ENCODE peak calls at places on chromosomes 16 and 17, in four cellular contexts. One of them, this sample, is unnamed. For H3K27me3, the result is how much of the 10 kb centered on the place peaks cover.

GRCh38 chr16:88938119-88938932 is 38.7 kb downstream of the CBFA2T3 start:
- DNase-seq in transverse colon: no peak
- DNase-seq in SK-N-SH: no peak
- DNase-seq in ovary: no peak
- DNase-seq in this sample: no peak

GRCh38 chr17:67830440-67830839 is 5.1 kb downstream of the BPTF start:
- DNase-seq in transverse colon: no peak
- DNase-seq in SK-N-SH: peak
- DNase-seq in ovary: no peak
- DNase-seq in this sample: peak

GRCh38 chr17:16919663-16920627 is 52.0 kb downstream of the TNFRSF13B start:
- DNase-seq in transverse colon: peak
- DNase-seq in ovary: no peak
- DNase-seq in SK-N-SH: no peak
- DNase-seq in this sample: no peak

GRCh38 chr17:50274142-50274944 is at the start of gene TMEM92:
- DNase-seq in ovary: no peak
- DNase-seq in SK-N-SH: peak
- DNase-seq in transverse colon: peak
- DNase-seq in this sample: no peak

GRCh38 chr17:41439375-41439774 is 1.4 kb downstream of the KRT38 start:
- DNase-seq in transverse colon: no peak
- DNase-seq in SK-N-SH: no peak
- DNase-seq in ovary: no peak
- DNase-seq in this sample: no peak

GRCh38 chr17:32962320-32962707 is 29.3 kb upstream of the SPACA3 start:
- DNase-seq in ovary: no peak
- DNase-seq in transverse colon: no peak
- DNase-seq in SK-N-SH: no peak
- DNase-seq in this sample: no peak

GRCh38 chr16:28984619-28985135 is at the start of gene LAT:
- DNase-seq in transverse colon: peak
- DNase-seq in ovary: no peak
- DNase-seq in SK-N-SH: no peak
- DNase-seq in this sample: no peak

GRCh38 chr17:43637563-43638323 is 24.0 kb downstream of the MEOX1 start:
- DNase-seq in ovary: no peak
- DNase-seq in SK-N-SH: no peak
- DNase-seq in transverse colon: no peak
- DNase-seq in this sample: no peak

GRCh38 chr17:38466346-38467315 is 38.4 kb downstream of the ARHGAP23 start:
- DNase-seq in SK-N-SH: no peak
- DNase-seq in ovary: peak
- DNase-seq in transverse colon: no peak
- DNase-seq in this sample: no peak

GRCh38 chr16:88922114-88922825 is 54.7 kb downstream of the CBFA2T3 start:
- DNase-seq in SK-N-SH: no peak
- DNase-seq in transverse colon: peak
- DNase-seq in ovary: no peak
- DNase-seq in this sample: peak

GRCh38 chr17:3838206-3838605 is 7.8 kb downstream of the NCBP3 start:
- DNase-seq in SK-N-SH: no peak
- DNase-seq in transverse colon: peak
- DNase-seq in ovary: no peak
- DNase-seq in this sample: no peak

GRCh38 chr17:35214192-35214591 is 20.0 kb upstream of the SLC35G3 start:
- DNase-seq in ovary: no peak
- DNase-seq in transverse colon: no peak
- DNase-seq in SK-N-SH: no peak
- DNase-seq in this sample: no peak

GRCh38 chr17:45338023-45338781 is 21.4 kb upstream of the MAP3K14 start:
- DNase-seq in SK-N-SH: peak
- DNase-seq in ovary: no peak
- DNase-seq in transverse colon: peak
- DNase-seq in this sample: no peak

GRCh38 chr17:60154616-60155426 is 5.0 kb downstream of the CA4 start:
- DNase-seq in ovary: no peak
- DNase-seq in transverse colon: no peak
- DNase-seq in SK-N-SH: peak
- DNase-seq in this sample: no peak

GRCh38 chr17:77497578-77497934 is 356.8 kb downstream of the SEC14L1 start:
- DNase-seq in transverse colon: peak
- DNase-seq in SK-N-SH: peak
- DNase-seq in ovary: no peak
- DNase-seq in this sample: no peak

GRCh38 chr17:72697602-72698146 is 394.8 kb downstream of the SLC39A11 start:
- DNase-seq in SK-N-SH: peak
- DNase-seq in ovary: no peak
- DNase-seq in transverse colon: no peak
- DNase-seq in this sample: no peak

GRCh38 chr17:43521389-43521788 is 24.8 kb downstream of the ETV4 start:
- DNase-seq in transverse colon: no peak
- DNase-seq in ovary: no peak
- DNase-seq in SK-N-SH: no peak
- DNase-seq in this sample: no peak

GRCh38 chr17:78242024-78242742 is 10.8 kb downstream of the TMEM235 start:
- DNase-seq in SK-N-SH: no peak
- DNase-seq in transverse colon: no peak
- DNase-seq in ovary: no peak
- DNase-seq in this sample: no peak

GRCh38 chr17:61221597-61222471 is 177.8 kb upstream of the TBX2 start:
- DNase-seq in ovary: no peak
- DNase-seq in transverse colon: no peak
- DNase-seq in SK-N-SH: no peak
- DNase-seq in this sample: no peak

GRCh38 chr17:17792551-17793377 is 44.0 kb downstream of the SREBF1 start:
- DNase-seq in ovary: peak
- DNase-seq in transverse colon: no peak
- DNase-seq in SK-N-SH: peak
- DNase-seq in this sample: no peak

DNA sequence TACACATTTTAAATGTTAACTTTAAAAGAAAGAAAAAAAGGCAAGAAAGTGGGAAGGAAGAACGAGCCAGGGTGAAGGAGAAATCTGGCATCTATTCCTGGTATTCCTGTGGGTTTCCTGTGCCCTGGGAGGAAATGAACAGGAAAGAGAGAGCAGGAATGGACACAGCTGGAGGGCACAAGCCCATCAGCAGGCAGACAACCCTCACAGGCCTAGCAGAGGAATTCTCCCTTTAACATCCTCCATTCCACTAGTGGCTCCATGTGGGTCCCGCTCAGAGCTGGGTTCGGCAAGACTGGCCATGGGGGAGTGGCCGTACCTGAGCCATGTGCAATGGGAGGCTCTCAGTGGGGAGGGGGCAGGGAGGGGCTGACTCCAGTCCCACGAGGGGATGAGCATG is 30.4 kb downstream of the TK2 start:
- DNase-seq in SK-N-SH: no peak
- DNase-seq in transverse colon: no peak
- DNase-seq in ovary: no peak
- DNase-seq in this sample: no peak
- H3K27ac ChIP-seq in SK-N-SH: no peak
- H3K27ac ChIP-seq in transverse colon: peak
- H3K27ac ChIP-seq in ovary: no peak
- H3K27ac ChIP-seq in this sample: peak

GRCh38 chr16:86077243-86077940 is 178.4 kb downstream of the IRF8 start:
- DNase-seq in ovary: no peak
- DNase-seq in transverse colon: no peak
- DNase-seq in SK-N-SH: no peak
- DNase-seq in this sample: no peak

GRCh38 chr16:86076606-86077005 is 177.6 kb downstream of the IRF8 start:
- DNase-seq in SK-N-SH: no peak
- DNase-seq in transverse colon: no peak
- DNase-seq in ovary: no peak
- DNase-seq in this sample: no peak

GRCh38 chr16:86079185-86079885 is 180.4 kb downstream of the IRF8 start:
- DNase-seq in transverse colon: no peak
- DNase-seq in ovary: no peak
- DNase-seq in SK-N-SH: no peak
- DNase-seq in this sample: no peak

GRCh38 chr16:86080131-86080875 is 181.3 kb downstream of the IRF8 start:
- DNase-seq in SK-N-SH: no peak
- DNase-seq in transverse colon: no peak
- DNase-seq in ovary: no peak
- DNase-seq in this sample: no peak

GRCh38 chr16:86078121-86078600 is 179.2 kb downstream of the IRF8 start:
- DNase-seq in transverse colon: peak
- DNase-seq in ovary: no peak
- DNase-seq in SK-N-SH: no peak
- DNase-seq in this sample: no peak
- TF ChIP-seq EP300 in transverse colon: peak
- TF ChIP-seq EP300 in ovary: no peak
- TF ChIP-seq EP300 in SK-N-SH: no peak
- TF ChIP-seq EP300 in this sample: no peak

GRCh38 chr17:81837641-81838040 is 2.8 kb upstream of the PPP1R27 start:
- DNase-seq in ovary: no peak
- DNase-seq in SK-N-SH: no peak
- DNase-seq in transverse colon: no peak
- DNase-seq in this sample: no peak
- H3K27me3 ChIP-seq in ovary: under half
- H3K27me3 ChIP-seq in SK-N-SH: under half
- H3K27me3 ChIP-seq in transverse colon: under half
- H3K27me3 ChIP-seq in this sample: under half

GRCh38 chr16:48603647-48604376 is 6.2 kb downstream of the N4BP1 start:
- DNase-seq in ovary: no peak
- DNase-seq in transverse colon: peak
- DNase-seq in SK-N-SH: no peak
- DNase-seq in this sample: no peak

GRCh38 chr16:48608452-48608851 is 1.5 kb downstream of the N4BP1 start:
- DNase-seq in ovary: no peak
- DNase-seq in transverse colon: no peak
- DNase-seq in SK-N-SH: no peak
- DNase-seq in this sample: no peak

GRCh38 chr16:48602357-48603014 is 7.5 kb downstream of the N4BP1 start:
- DNase-seq in transverse colon: no peak
- DNase-seq in ovary: no peak
- DNase-seq in SK-N-SH: no peak
- DNase-seq in this sample: no peak

GRCh38 chr16:48607056-48607825 is 2.7 kb downstream of the N4BP1 start:
- DNase-seq in SK-N-SH: no peak
- DNase-seq in transverse colon: peak
- DNase-seq in ovary: no peak
- DNase-seq in this sample: no peak

DNA sequence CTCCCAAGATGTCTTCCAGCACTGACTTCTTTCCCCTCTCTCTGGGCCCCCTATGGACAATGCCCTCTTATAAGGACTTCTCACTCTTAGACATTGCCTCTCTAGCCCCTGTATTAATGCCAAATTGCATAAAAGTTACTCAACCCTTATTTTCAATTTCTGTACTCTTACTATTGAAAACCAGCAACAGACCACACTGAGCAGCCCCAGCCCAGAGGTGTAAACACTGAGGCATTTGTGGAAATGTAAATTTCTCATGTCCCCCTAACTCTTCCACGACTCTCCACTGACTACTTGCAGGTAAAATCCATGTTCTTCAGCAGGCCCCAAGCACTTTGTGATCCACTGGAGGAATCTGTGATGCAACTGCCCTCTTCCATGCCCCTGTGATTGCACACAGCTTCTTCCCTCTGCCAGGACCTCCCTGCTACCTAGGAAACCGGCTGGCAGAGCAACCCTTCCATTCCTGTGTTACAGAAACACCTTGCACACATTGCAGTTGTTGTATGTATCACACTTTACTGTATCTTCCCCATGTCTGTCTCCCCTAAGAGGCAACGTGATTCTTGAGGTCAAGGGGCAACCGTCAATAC is 4.4 kb downstream of the N4BP1 start:
- DNase-seq in transverse colon: no peak
- DNase-seq in SK-N-SH: no peak
- DNase-seq in ovary: no peak
- DNase-seq in this sample: no peak
- H3K27ac ChIP-seq in transverse colon: no peak
- H3K27ac ChIP-seq in SK-N-SH: no peak
- H3K27ac ChIP-seq in ovary: no peak
- H3K27ac ChIP-seq in this sample: no peak

GRCh38 chr17:81538651-81539570 is 10.7 kb downstream of the FSCN2 start:
- DNase-seq in transverse colon: no peak
- DNase-seq in SK-N-SH: no peak
- DNase-seq in ovary: no peak
- DNase-seq in this sample: no peak

GRCh38 chr17:81541123-81541522 is 11.0 kb downstream of the FAAP100 start:
- DNase-seq in transverse colon: no peak
- DNase-seq in SK-N-SH: no peak
- DNase-seq in ovary: no peak
- DNase-seq in this sample: no peak

GRCh38 chr17:81539571-81539900 is 11.4 kb downstream of the FSCN2 start:
- DNase-seq in transverse colon: no peak
- DNase-seq in SK-N-SH: no peak
- DNase-seq in ovary: no peak
- DNase-seq in this sample: no peak

GRCh38 chr17:81540676-81541027 is 11.5 kb downstream of the FAAP100 start:
- DNase-seq in ovary: no peak
- DNase-seq in SK-N-SH: no peak
- DNase-seq in transverse colon: no peak
- DNase-seq in this sample: no peak

DNA sequence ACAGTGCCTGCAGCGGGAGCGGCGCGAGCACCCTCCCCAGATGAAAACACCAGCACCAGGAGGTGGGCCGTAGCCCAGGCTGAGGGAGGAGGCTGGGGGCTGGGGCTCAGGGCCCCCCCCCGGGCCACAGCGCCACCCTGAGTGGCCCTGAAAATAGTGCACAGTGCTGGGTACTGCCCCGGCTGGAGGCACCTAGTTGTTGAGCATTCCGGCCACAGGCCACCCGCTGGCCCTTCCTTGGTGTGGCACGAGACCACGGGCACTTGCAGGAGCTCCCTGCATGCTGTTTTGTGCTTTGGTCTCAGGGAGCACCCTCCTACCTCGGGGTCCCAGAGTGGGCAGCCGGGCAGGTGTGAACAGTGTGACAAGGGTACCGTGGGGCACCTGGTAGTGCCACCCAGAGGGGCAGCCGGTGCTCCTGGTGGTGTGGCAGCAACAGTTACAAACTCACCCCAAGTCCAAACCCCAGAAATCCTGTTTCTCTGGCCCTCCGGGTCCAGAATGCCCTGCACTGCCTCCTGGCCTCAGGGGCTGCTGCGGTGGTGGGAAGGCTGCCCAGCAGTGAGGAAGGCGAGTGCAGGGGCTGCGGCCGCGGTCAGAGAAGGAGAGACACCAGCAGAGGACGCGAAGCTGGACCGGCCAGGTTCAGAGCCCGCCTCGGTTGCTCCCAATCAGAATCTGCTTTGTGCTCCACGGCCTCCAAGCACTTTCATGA is 11.9 kb downstream of the FSCN2 start:
- DNase-seq in SK-N-SH: no peak
- DNase-seq in transverse colon: no peak
- DNase-seq in ovary: no peak
- DNase-seq in this sample: no peak
- TF ChIP-seq EP300 in SK-N-SH: no peak
- TF ChIP-seq EP300 in transverse colon: no peak
- TF ChIP-seq EP300 in ovary: no peak
- TF ChIP-seq EP300 in this sample: no peak

This sample was measured in esophagus muscularis mucosa.